ENCODE peak calls at places on chromosomes 11 and 22, in six cellular contexts. I, L, P, G, U and S are unnamed samples.

GRCh38 chr11:72493426-72494108 is 59.2 kb upstream of the CLPB start:
- DNase-seq in I (no peak), G (no peak), U (no peak), P (peak; percentile 34), L (no peak), S (no peak)

GRCh38 chr11:113395782-113396336 is 8.3 kb downstream of the ANKK1 start:
- DNase-seq in I (no peak), L (no peak), G (no peak), P (no peak), U (no peak), S (no peak)

GRCh38 chr11:12248330-12248729 is 129.0 kb upstream of the PARVA start:
- DNase-seq in P (no peak), G (no peak), L (no peak), U (no peak), I (peak; percentile 69), S (no peak)

GRCh38 chr11:121449123-121449522 is 3.0 kb upstream of the SORL1 start:
- DNase-seq in P (no peak), I (no peak), L (no peak), G (no peak), U (no peak), S (no peak)

GRCh38 chr11:41784513-41785335 is 325.3 kb upstream of the LRRC4C start:
- DNase-seq in I (no peak), U (no peak), G (no peak), L (no peak), P (no peak), S (no peak)

GRCh38 chr22:31124811-31125465 is 2.2 kb downstream of the INPP5J start:
- DNase-seq in L (no peak), P (no peak), U (no peak), G (no peak), I (no peak), S (no peak)

GRCh38 chr11:35792148-35792845 is 129.7 kb downstream of the TRIM44 start:
- DNase-seq in G (no peak), U (no peak), L (no peak), I (no peak), P (no peak), S (no peak)

GRCh38 chr11:67272327-67273259 is 6.3 kb downstream of the GRK2 start:
- DNase-seq in I (no peak), G (no peak), L (no peak), P (no peak), U (no peak), S (no peak)

GRCh38 chr11:2509481-2510001 is 64.7 kb downstream of the KCNQ1 start:
- DNase-seq in L (no peak), I (no peak), P (peak; percentile 4), U (no peak), G (no peak), S (no peak)

GRCh38 chr11:24511518-24511917 is 14.7 kb downstream of the LUZP2 start:
- DNase-seq in U (no peak), L (no peak), G (no peak), P (no peak), I (no peak), S (no peak)

GRCh38 chr11:99277281-99277680 is 256.5 kb downstream of the CNTN5 start:
- DNase-seq in I (no peak), P (no peak), U (no peak), G (no peak), L (no peak), S (no peak)

GRCh38 chr22:26484360-26484706 is 656 bp downstream of the SRRD start:
- DNase-seq in U (no peak), P (peak; percentile 21), L (no peak), G (no peak), I (no peak), S (no peak)

GRCh38 chr22:19785461-19786263 is 25.1 kb downstream of the TBX1 start:
- DNase-seq in L (no peak), G (no peak), I (no peak), U (no peak), P (no peak), S (no peak)

GRCh38 chr22:44305888-44306287 is 6.9 kb downstream of the SHISAL1 start:
- DNase-seq in G (no peak), I (no peak), L (no peak), U (no peak), P (no peak), S (no peak)

GRCh38 chr11:113022267-113022666 is 61.0 kb downstream of the NCAM1 start:
- DNase-seq in I (no peak), P (no peak), U (no peak), L (no peak), G (no peak), S (no peak)

GRCh38 chr22:21044931-21045584 is 688 bp upstream of the LRRC74B start:
- DNase-seq in U (no peak), I (no peak), L (no peak), P (peak; percentile 73), G (no peak), S (no peak)

GRCh38 chr22:43481528-43482309 is 69.9 kb downstream of the MPPED1 start:
- DNase-seq in I (peak; percentile 18), U (no peak), G (no peak), P (no peak), L (peak; percentile 48), S (no peak)

GRCh38 chr11:125211191-125211953 is 46.8 kb downstream of the PKNOX2 start:
- DNase-seq in G (no peak), U (no peak), L (no peak), P (no peak), I (no peak), S (no peak)

GRCh38 chr11:103940542-103940941 is 95.9 kb upstream of the DDI1 start:
- DNase-seq in U (no peak), G (no peak), L (no peak), P (no peak), I (no peak), S (no peak)

GRCh38 chr11:64409707-64410395 is 50.9 kb downstream of the RPS6KA4 start:
- DNase-seq in I (no peak), U (no peak), P (no peak), L (no peak), G (no peak), S (no peak)

GRCh38 chr11:82765466-82766034 is 31.9 kb upstream of the FAM181B start:
- DNase-seq in P (no peak), I (no peak), G (no peak), U (no peak), L (no peak), S (no peak)

GRCh38 chr11:121610706-121611105 is 157.9 kb upstream of the SORL1-AS1 start:
- DNase-seq in U (no peak), P (no peak), G (no peak), L (no peak), I (no peak), S (no peak)

GRCh38 chr11:35190804-35191348 is 51.9 kb downstream of the CD44 start:
- DNase-seq in P (no peak), U (no peak), G (no peak), L (no peak), I (peak; percentile 68), S (no peak)

GRCh38 chr11:18204771-18205170 is 31.8 kb downstream of the SAA4 start:
- DNase-seq in G (no peak), U (no peak), L (no peak), P (no peak), I (no peak), S (no peak)

GRCh38 chr11:63590024-63590788 is 24.0 kb downstream of the PLAAT3 start:
- DNase-seq in P (no peak), U (no peak), I (no peak), L (no peak), G (no peak), S (no peak)

GRCh38 chr11:86551286-86551685 is 121.1 kb downstream of the ME3 start:
- DNase-seq in P (no peak), G (no peak), I (peak; percentile 53), L (no peak), U (peak; percentile 1), S (no peak)

GRCh38 chr22:46089426-46090041 is 60.8 kb upstream of the PPARA start:
- DNase-seq in I (no peak), U (no peak), G (no peak), P (no peak), L (no peak), S (no peak)
- TF ChIP-seq TAF1 in I (no peak), U (no peak), G (no peak), P (no peak), L (no peak), S (no peak)

DNA sequence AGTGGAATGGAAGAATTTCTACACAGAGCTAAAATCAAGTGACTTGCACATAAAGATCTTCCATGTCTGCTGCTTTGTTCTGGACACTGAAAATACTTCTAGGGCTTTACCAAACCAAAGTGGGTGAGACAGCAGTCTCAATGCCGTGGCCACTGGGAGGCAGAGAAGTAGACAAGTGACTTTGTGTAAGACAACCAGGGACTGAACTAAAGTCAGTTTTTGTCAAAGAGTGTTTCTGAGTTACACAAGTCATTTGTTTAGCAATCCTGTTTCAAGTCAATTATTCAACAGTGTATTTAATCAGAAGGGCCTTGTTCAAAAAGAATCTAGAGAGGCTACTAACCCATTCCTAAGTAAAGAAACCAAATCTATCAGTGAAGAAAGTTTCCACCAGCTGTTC is 46.6 kb downstream of the TCP11L1 start:
- DNase-seq in P (no peak), U (no peak), I (peak; percentile 13), G (no peak), L (no peak), S (no peak)
- TF ChIP-seq POLR2A in P (no peak), U (no peak), I (no peak), G (no peak), L (no peak), S (no peak)

DNA sequence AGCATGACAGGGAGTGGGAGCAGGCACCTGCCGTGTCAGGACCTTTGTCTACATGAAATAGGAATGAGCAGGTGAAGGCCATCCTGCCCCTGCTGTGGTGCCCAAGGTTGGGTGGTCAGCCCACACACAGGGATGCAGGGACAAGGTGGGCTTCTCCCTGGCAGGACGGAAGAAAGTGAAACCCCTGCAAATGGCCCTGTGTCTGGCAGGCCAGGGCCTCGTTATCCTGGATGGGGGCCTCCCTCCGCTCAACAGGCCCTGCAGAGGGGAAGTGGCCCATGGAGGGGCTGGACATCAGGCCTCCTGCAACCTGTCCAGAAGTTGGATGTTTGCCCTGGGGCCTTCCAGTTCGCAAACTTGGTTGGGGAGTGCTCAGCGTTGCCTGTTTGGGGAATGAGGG is 14.9 kb downstream of the TOB2 start:
- DNase-seq in I (no peak), P (no peak), G (no peak), U (no peak), L (no peak), S (no peak)
- TF ChIP-seq POLR2AphosphoS5 in I (no peak), P (no peak), G (peak; percentile 54), U (no peak), L (peak; percentile 32), S (no peak)

DNA sequence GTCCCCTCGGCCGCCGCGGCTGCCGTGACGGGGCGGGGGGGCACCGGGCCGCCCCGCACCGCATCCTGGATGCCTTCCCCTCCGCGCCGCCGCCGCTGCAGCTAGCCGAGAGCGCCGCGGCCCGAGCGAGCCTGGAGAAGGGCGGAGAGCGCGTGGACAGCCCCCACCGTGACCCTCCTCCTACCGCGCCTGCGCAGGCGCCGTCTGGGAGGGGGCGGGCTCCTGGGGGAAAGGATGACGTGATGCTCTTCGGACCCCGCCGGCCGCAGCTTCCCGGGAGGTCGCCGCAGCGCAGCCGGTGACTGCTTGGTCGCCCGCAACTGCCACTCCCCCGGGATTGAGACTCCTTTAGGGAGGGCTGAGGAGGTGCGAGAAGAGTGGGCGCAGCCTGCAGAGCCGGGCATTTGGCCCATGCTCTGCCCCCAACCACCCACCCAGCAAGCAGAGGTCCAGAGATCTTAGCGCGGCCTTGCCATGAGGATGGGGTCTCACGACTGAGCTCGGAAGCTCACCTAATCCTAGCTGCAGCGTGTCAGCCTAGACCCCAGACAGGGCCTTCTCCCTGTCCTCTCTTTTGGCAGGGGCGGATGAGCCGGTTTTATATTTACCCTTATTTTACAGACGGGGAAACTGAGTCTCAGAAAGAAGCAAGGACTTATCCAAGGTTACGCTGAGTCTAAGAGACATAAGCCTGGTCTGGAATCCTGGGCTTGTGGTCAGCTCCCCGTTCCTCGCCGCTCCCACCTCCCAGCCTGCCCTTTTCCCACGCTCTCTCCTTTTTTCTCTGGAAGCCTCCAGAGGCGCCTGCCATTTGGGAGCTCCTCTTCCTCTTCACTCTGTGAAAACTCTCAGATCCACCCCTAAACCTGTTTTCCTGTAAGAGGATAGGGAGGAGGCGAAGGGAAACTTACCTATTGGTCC is at the start of gene DENND5A:
- DNase-seq in U (no peak), G (peak; percentile 61), L (peak; percentile 89), I (peak; percentile 80), P (peak; percentile 100), S (peak; percentile 88)
- TF ChIP-seq TAF1 in U (peak; percentile 48), G (peak; percentile 52), L (no peak), I (peak; percentile 56), P (no peak), S (no peak)